ENCODE peak calls at places on chromosomes 12 and 14, in four cellular contexts. One of them, this sample, is unnamed.

GRCh38 chr12:56087220-56087619 is 7.3 kb downstream of the ERBB3 start:
- DNase-seq in stomach: peak
- DNase-seq in IMR-90: no peak
- DNase-seq in thyroid gland: peak
- DNase-seq in this sample: no peak

GRCh38 chr14:93301821-93302447 is 30.9 kb downstream of the BTBD7 start:
- DNase-seq in stomach: no peak
- DNase-seq in IMR-90: no peak
- DNase-seq in thyroid gland: no peak
- DNase-seq in this sample: no peak

GRCh38 chr12:77231548-77231947 is 166.2 kb upstream of the E2F7 start:
- DNase-seq in stomach: peak
- DNase-seq in IMR-90: peak
- DNase-seq in thyroid gland: peak
- DNase-seq in this sample: peak

GRCh38 chr14:74469548-74470518 is 23.3 kb downstream of the NPC2 start:
- DNase-seq in stomach: no peak
- DNase-seq in IMR-90: no peak
- DNase-seq in thyroid gland: no peak
- DNase-seq in this sample: no peak

GRCh38 chr12:25459541-25459951 is 93.5 kb downstream of the LMNTD1 start:
- DNase-seq in stomach: no peak
- DNase-seq in IMR-90: no peak
- DNase-seq in thyroid gland: no peak
- DNase-seq in this sample: no peak

GRCh38 chr12:52175411-52176350 is 16.1 kb downstream of the KRT80 start:
- DNase-seq in stomach: no peak
- DNase-seq in IMR-90: no peak
- DNase-seq in thyroid gland: no peak
- DNase-seq in this sample: no peak

GRCh38 chr12:53495903-53496751 is 3.1 kb downstream of the MAP3K12 start:
- DNase-seq in stomach: no peak
- DNase-seq in IMR-90: peak
- DNase-seq in thyroid gland: peak
- DNase-seq in this sample: peak

GRCh38 chr14:50348933-50349332 is 36.8 kb downstream of the DMAC2L start:
- DNase-seq in stomach: no peak
- DNase-seq in IMR-90: no peak
- DNase-seq in thyroid gland: no peak
- DNase-seq in this sample: no peak

GRCh38 chr12:55724226-55724939 is 4.2 kb downstream of the RDH5 start:
- DNase-seq in stomach: peak
- DNase-seq in IMR-90: peak
- DNase-seq in thyroid gland: peak
- DNase-seq in this sample: no peak

GRCh38 chr14:77040059-77040308 is 11.5 kb upstream of the IRF2BPL start:
- DNase-seq in stomach: no peak
- DNase-seq in IMR-90: no peak
- DNase-seq in thyroid gland: no peak
- DNase-seq in this sample: no peak

GRCh38 chr14:77041837-77042557 is 13.5 kb upstream of the IRF2BPL start:
- DNase-seq in stomach: peak
- DNase-seq in IMR-90: peak
- DNase-seq in thyroid gland: peak
- DNase-seq in this sample: peak

GRCh38 chr14:77039285-77040058 is 11.0 kb upstream of the IRF2BPL start:
- DNase-seq in stomach: no peak
- DNase-seq in IMR-90: peak
- DNase-seq in thyroid gland: no peak
- DNase-seq in this sample: no peak

GRCh38 chr14:77040995-77041744 is 12.7 kb upstream of the IRF2BPL start:
- DNase-seq in stomach: no peak
- DNase-seq in IMR-90: no peak
- DNase-seq in thyroid gland: no peak
- DNase-seq in this sample: peak

DNA sequence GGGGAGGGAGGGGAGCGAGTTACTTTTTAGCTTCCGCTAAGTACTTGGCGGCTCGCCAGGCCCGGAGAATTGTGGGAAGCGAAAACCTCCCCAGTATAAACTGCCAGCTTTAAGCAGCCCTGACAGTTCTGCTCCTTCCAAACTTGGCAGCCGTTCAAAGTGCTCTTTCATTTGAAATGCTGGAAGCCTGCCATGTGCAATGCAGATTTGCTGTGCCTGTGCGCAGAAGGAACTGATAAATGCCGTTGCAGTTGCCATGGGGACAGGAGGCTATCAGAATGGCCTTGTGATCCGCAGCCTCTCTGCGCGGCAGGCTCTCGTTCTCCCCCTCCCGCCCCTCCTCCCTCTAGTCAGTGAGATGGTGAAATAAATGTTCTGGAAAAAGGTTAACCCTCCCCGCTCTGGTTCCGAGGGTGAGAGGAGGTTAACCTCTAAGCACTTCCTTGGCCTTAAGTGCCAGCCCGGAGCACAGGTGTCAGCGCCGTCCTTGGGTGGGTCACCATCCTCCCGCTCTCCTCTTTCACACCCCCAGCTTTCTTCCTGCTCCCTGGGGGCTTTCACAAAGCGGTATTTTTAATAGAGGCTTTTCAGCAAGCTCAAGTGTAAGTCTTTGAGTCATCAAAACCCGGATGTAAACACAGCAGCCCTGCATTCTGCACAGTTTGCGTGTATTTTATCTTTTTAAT is 11.9 kb upstream of the IRF2BPL start:
- DNase-seq in stomach: peak
- DNase-seq in IMR-90: peak
- DNase-seq in thyroid gland: peak
- DNase-seq in this sample: peak
- TF ChIP-seq POLR2A in stomach: no peak
- TF ChIP-seq POLR2A in IMR-90: peak
- TF ChIP-seq POLR2A in thyroid gland: no peak
- TF ChIP-seq POLR2A in this sample: no peak

GRCh38 chr14:58166005-58166983 is 14.3 kb upstream of the ARMH4 start:
- DNase-seq in stomach: peak
- DNase-seq in IMR-90: peak
- DNase-seq in thyroid gland: peak
- DNase-seq in this sample: peak
- H3K27ac ChIP-seq in stomach: no peak
- H3K27ac ChIP-seq in IMR-90: no peak
- H3K27ac ChIP-seq in thyroid gland: no peak
- H3K27ac ChIP-seq in this sample: no peak

GRCh38 chr14:24310666-24311604 is at the start of gene LTB4R:
- DNase-seq in stomach: peak
- DNase-seq in IMR-90: peak
- DNase-seq in thyroid gland: peak
- DNase-seq in this sample: no peak
- TF ChIP-seq POLR2A in stomach: no peak
- TF ChIP-seq POLR2A in IMR-90: no peak
- TF ChIP-seq POLR2A in thyroid gland: peak
- TF ChIP-seq POLR2A in this sample: peak

GRCh38 chr12:3101309-3102022 is 24.3 kb downstream of the TSPAN9 start:
- DNase-seq in stomach: no peak
- DNase-seq in IMR-90: peak
- DNase-seq in thyroid gland: no peak
- DNase-seq in this sample: peak
- H3K27ac ChIP-seq in stomach: no peak
- H3K27ac ChIP-seq in IMR-90: no peak
- H3K27ac ChIP-seq in thyroid gland: no peak
- H3K27ac ChIP-seq in this sample: peak

GRCh38 chr12:4416276-4416675 is 29.3 kb downstream of the FGF6 start:
- DNase-seq in stomach: no peak
- DNase-seq in IMR-90: no peak
- DNase-seq in thyroid gland: no peak
- DNase-seq in this sample: no peak

GRCh38 chr12:4417471-4417870 is 28.1 kb downstream of the FGF6 start:
- DNase-seq in stomach: no peak
- DNase-seq in IMR-90: no peak
- DNase-seq in thyroid gland: no peak
- DNase-seq in this sample: no peak

GRCh38 chr12:4412462-4412861 is 33.0 kb upstream of the FGF23 start:
- DNase-seq in stomach: no peak
- DNase-seq in IMR-90: no peak
- DNase-seq in thyroid gland: no peak
- DNase-seq in this sample: no peak

GRCh38 chr12:4407136-4407535 is 27.6 kb upstream of the FGF23 start:
- DNase-seq in stomach: no peak
- DNase-seq in IMR-90: no peak
- DNase-seq in thyroid gland: no peak
- DNase-seq in this sample: no peak

GRCh38 chr12:4412056-4412455 is 32.5 kb upstream of the FGF23 start:
- DNase-seq in stomach: no peak
- DNase-seq in IMR-90: no peak
- DNase-seq in thyroid gland: no peak
- DNase-seq in this sample: no peak
- TF ChIP-seq POLR2A in stomach: no peak
- TF ChIP-seq POLR2A in IMR-90: no peak
- TF ChIP-seq POLR2A in thyroid gland: no peak
- TF ChIP-seq POLR2A in this sample: no peak

DNA sequence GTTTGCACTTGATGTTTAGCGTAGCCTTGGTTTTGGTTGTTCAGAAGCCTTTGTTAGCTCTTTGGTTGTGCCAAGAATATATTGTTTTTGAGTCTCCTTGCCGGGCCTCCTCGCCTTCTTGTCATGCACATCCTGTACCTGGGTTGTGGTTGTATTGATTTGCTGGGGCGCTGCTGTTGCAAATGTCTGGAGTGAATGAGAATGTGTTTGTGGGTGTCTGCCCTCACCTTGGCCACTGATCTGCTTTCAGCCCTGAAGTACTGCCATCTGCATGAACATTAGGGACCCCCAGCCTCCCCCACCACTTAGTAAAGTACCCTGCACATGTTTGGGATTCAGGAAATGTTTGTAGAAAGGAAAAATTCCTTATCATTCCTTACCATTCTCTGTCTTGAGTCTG is 16.5 kb downstream of the PRKCH start:
- DNase-seq in stomach: peak
- DNase-seq in IMR-90: no peak
- DNase-seq in thyroid gland: peak
- DNase-seq in this sample: no peak
- H3K27ac ChIP-seq in stomach: peak
- H3K27ac ChIP-seq in IMR-90: no peak
- H3K27ac ChIP-seq in thyroid gland: peak
- H3K27ac ChIP-seq in this sample: peak